ENCODE peak calls at places on chromosomes 13 and 19, in four cellular contexts. P is AG10803; B is astrocyte of the spinal cord; S is CD8-positive, alpha-beta T cell. Y is an unnamed sample.
A peak's percentile ranks its signal among the peaks of the same experiment; 100 is the strongest.

GRCh38 chr13:103130681-103131210 is 64.5 kb upstream of the SLC10A2 start:
- DNase-seq in B (no peak), S (no peak), P (no peak), Y (no peak)

GRCh38 chr13:106109391-106109791 is 426.1 kb downstream of the EFNB2 start:
- DNase-seq in S (no peak), B (no peak), P (peak; percentile 92), Y (no peak)

GRCh38 chr19:30362156-30362754 is 9.9 kb upstream of the ZNF536 start:
- DNase-seq in S (no peak), B (no peak), P (peak; percentile 88), Y (no peak)

GRCh38 chr19:17358395-17358794 is 18.7 kb downstream of the PLVAP start:
- DNase-seq in P (no peak), B (peak; percentile 69), S (no peak), Y (no peak)

GRCh38 chr13:109410868-109411267 is 375.5 kb downstream of the IRS2 start:
- DNase-seq in P (no peak), S (no peak), B (no peak), Y (no peak)

GRCh38 chr19:54147676-54148075 is 10.1 kb downstream of the CNOT3 start:
- DNase-seq in S (no peak), B (no peak), P (no peak), Y (no peak)

GRCh38 chr19:55688422-55689218 is 13.6 kb downstream of the EPN1 start:
- DNase-seq in P (no peak), B (no peak), S (no peak), Y (no peak)

GRCh38 chr19:40685563-40685962 is 4.9 kb downstream of the NUMBL start:
- DNase-seq in S (no peak), B (no peak), P (peak; percentile 13), Y (no peak)

GRCh38 chr13:101492251-101492910 is 39.9 kb downstream of the ITGBL1 start:
- DNase-seq in P (peak; percentile 71), S (no peak), B (peak; percentile 80), Y (no peak)

GRCh38 chr13:21152251-21152899 is 24.0 kb downstream of the SKA3 start:
- DNase-seq in S (no peak), B (no peak), P (no peak), Y (no peak)

GRCh38 chr19:3517638-3518037 is 11.5 kb downstream of the FZR1 start:
- DNase-seq in P (no peak), S (no peak), B (no peak), Y (no peak)

GRCh38 chr19:3721900-3722442 is 13.8 kb downstream of the TJP3 start:
- DNase-seq in B (no peak), S (no peak), P (no peak), Y (no peak)

GRCh38 chr13:45838171-45838745 is 13.3 kb downstream of the SIAH3 start:
- DNase-seq in P (no peak), S (no peak), B (no peak), Y (no peak)

GRCh38 chr19:6071103-6071485 is 39.2 kb downstream of the RFX2 start:
- DNase-seq in S (no peak), B (peak; percentile 40), P (peak; percentile 97), Y (peak; percentile 25)

GRCh38 chr19:9498183-9498902 is at the start of gene ZNF560:
- DNase-seq in B (peak; percentile 15), P (peak; percentile 11), S (no peak), Y (no peak)

GRCh38 chr19:34430738-34431625 is 2.8 kb downstream of the UBA2 start:
- DNase-seq in S (peak; percentile 39), P (peak; percentile 53), B (peak; percentile 53), Y (no peak)

GRCh38 chr13:113981201-113981605 is 7.3 kb upstream of the C13orf46 start:
- DNase-seq in S (no peak), B (peak; percentile 84), P (no peak), Y (peak; percentile 88)
- TF ChIP-seq CTCF in S (no peak), B (no peak), P (no peak), Y (no peak)

GRCh38 chr19:12648088-12648487 is 18.5 kb downstream of the MAN2B1 start:
- DNase-seq in S (no peak), P (no peak), B (no peak), Y (no peak)
- H3K4me3 ChIP-seq in S (no peak overlapping the region), P (no peak overlapping the region), B (no peak overlapping the region), Y (no peak overlapping the region)

GRCh38 chr19:7327802-7328201 is 20.9 kb upstream of the ARHGEF18 start:
- DNase-seq in S (no peak), B (no peak), P (no peak), Y (no peak)

GRCh38 chr19:7328647-7329046 is 20.1 kb upstream of the ARHGEF18 start:
- DNase-seq in S (no peak), B (no peak), P (no peak), Y (no peak)

GRCh38 chr19:7331446-7331845 is 17.3 kb upstream of the ARHGEF18 start:
- DNase-seq in S (no peak), P (no peak), B (no peak), Y (no peak)

GRCh38 chr19:7326105-7326877 is 22.4 kb upstream of the ARHGEF18 start:
- DNase-seq in P (peak; percentile 5), S (no peak), B (peak; percentile 4), Y (no peak)
- TF ChIP-seq CTCF in P (peak; percentile 34), S (peak; percentile 38), B (peak; percentile 35), Y (no peak)

DNA sequence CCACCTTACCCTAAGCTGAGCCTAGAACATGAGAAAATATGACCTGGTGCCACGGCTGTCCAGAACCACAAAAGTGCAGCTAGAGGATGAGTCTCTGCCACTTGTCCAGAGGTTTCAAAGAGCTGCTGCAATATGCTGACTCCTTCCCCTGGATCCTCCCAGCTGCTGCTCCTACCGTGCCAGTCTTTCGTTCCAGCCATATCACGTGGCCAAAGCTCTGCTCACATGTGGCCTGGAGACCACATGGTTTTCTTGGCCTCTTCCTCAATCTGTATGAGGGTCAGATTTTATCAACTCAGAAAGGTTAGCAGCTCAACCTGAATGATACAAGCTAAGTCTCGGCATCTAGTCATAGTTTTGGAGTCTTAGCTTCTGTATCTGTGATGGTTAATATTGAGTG is 3.2 kb upstream of the SACS start:
- DNase-seq in B (no peak), S (no peak), P (peak; percentile 39), Y (no peak)
- H3K4me3 ChIP-seq in B (no peak overlapping the region), S (no peak overlapping the region), P (no peak overlapping the region), Y (no peak overlapping the region)

GRCh38 chr19:37172368-37173366 is at the start of gene ZNF585A:
- DNase-seq in S (peak; percentile 90), B (peak; percentile 97), P (peak; percentile 97), Y (peak; percentile 92)
- TF ChIP-seq CTCF in S (no peak), B (peak; percentile 38), P (peak; percentile 19), Y (peak; percentile 7)

Y was measured in lung.